ENCODE peak calls at places on chromosomes 2 and 18, in nine cellular contexts. H is stimulated activated CD8-positive, alpha-beta memory T cell treated with anti-CD3 and anti-CD28 coated beads, Interleukin-12 subunit alpha, Interleukin-12 subunit beta, amount 100 ng/mL, for 1 hour; E is activated CD8-positive, alpha-beta memory T cell treated with anti-CD3 and anti-CD28 coated beads for 48 hours; Z is T-cell; R is foreskin fibroblast; I is PC-9; G is AG20443; B is CD4-positive, alpha-beta T cell; O is pulmonary artery endothelial cell. S is an unnamed sample.

GRCh38 chr2:174328309-174329156 is 6.2 kb upstream of the SP9 start:
- DNase-seq in H (no peak), E (no peak), Z (no peak), R (no peak), I (no peak), G (peak), B (no peak), O (no peak), S (no peak)

GRCh38 chr18:12990128-12990485 is 1.1 kb upstream of the CEP192 start:
- DNase-seq in H (no peak), E (peak), Z (no peak), R (no peak), I (no peak), G (no peak), B (peak), O (no peak), S (peak)

GRCh38 chr18:400466-400865 is 100.0 kb downstream of the COLEC12 start:
- DNase-seq in H (no peak), E (no peak), Z (no peak), R (peak), I (no peak), G (peak), B (no peak), O (no peak), S (no peak)

GRCh38 chr2:237393523-237393922 is 20.4 kb downstream of the COL6A3 start:
- DNase-seq in H (no peak), E (no peak), Z (no peak), R (no peak), I (no peak), G (no peak), B (no peak), O (no peak), S (no peak)

GRCh38 chr2:26691881-26692813 is at the start of gene KCNK3:
- DNase-seq in H (no peak), E (peak), Z (peak), R (peak), I (peak), G (peak), B (peak), O (no peak), S (no peak)

GRCh38 chr2:64644240-64645013 is 9.3 kb downstream of the SERTAD2 start:
- DNase-seq in H (peak), E (no peak), Z (peak), R (peak), I (peak), G (peak), B (peak), O (no peak), S (no peak)

GRCh38 chr2:118902279-118903028 is 39.5 kb upstream of the MARCO start:
- DNase-seq in H (no peak), E (no peak), Z (no peak), R (no peak), I (no peak), G (no peak), B (no peak), O (no peak), S (no peak)

GRCh38 chr2:239137165-239137889 is 263.5 kb downstream of the HDAC4 start:
- DNase-seq in H (no peak), E (no peak), Z (no peak), R (no peak), I (no peak), G (no peak), B (no peak), O (no peak), S (no peak)

GRCh38 chr2:161171595-161171929 is 11.3 kb downstream of the TANK start:
- DNase-seq in H (no peak), E (no peak), Z (no peak), R (no peak), I (no peak), G (peak), B (no peak), O (no peak), S (peak)

GRCh38 chr2:63424329-63425078 is 163.8 kb downstream of the WDPCP start:
- DNase-seq in H (no peak), E (no peak), Z (no peak), R (peak), I (no peak), G (peak), B (no peak), O (no peak), S (no peak)

GRCh38 chr2:96184188-96184587 is 24.4 kb downstream of the STARD7 start:
- DNase-seq in H (no peak), E (no peak), Z (no peak), R (no peak), I (no peak), G (no peak), B (no peak), O (no peak), S (no peak)

GRCh38 chr2:96164459-96165184 is 19.4 kb upstream of the DUSP2 start:
- DNase-seq in H (no peak), E (peak), Z (peak), R (no peak), I (no peak), G (no peak), B (peak), O (no peak), S (peak)

GRCh38 chr18:59516356-59517155 is 157.5 kb upstream of the LMAN1 start:
- DNase-seq in H (no peak), E (no peak), Z (no peak), R (peak), I (peak), G (peak), B (no peak), O (peak), S (no peak)

GRCh38 chr2:204625135-204625534 is 79.9 kb downstream of the PARD3B start:
- DNase-seq in H (no peak), E (no peak), Z (no peak), R (no peak), I (no peak), G (no peak), B (no peak), O (no peak), S (no peak)

GRCh38 chr2:236744316-236745105 is 174.9 kb downstream of the ACKR3 start:
- DNase-seq in H (no peak), E (no peak), Z (no peak), R (peak), I (no peak), G (peak), B (no peak), O (no peak), S (no peak)

GRCh38 chr2:98348066-98348561 is 1.9 kb downstream of the CNGA3 start:
- DNase-seq in H (no peak), E (no peak), Z (no peak), R (no peak), I (no peak), G (no peak), B (no peak), O (no peak), S (no peak)

GRCh38 chr2:83085869-83086268 is 1373.2 kb downstream of the SUCLG1 start:
- DNase-seq in H (no peak), E (no peak), Z (no peak), R (no peak), I (no peak), G (no peak), B (no peak), O (no peak), S (no peak)

GRCh38 chr2:85438291-85439110 is 20.0 kb downstream of the SH2D6 start:
- DNase-seq in H (no peak), E (no peak), Z (peak), R (no peak), I (no peak), G (peak), B (no peak), O (no peak), S (no peak)

GRCh38 chr18:9825571-9826073 is 60.2 kb upstream of the TXNDC2 start:
- DNase-seq in H (no peak), E (no peak), Z (no peak), R (peak), I (peak), G (peak), B (no peak), O (peak), S (no peak)

GRCh38 chr2:107187870-107188269 is 301.9 kb upstream of the ST6GAL2 start:
- DNase-seq in H (no peak), E (no peak), Z (no peak), R (no peak), I (no peak), G (no peak), B (no peak), O (no peak), S (no peak)

GRCh38 chr2:173511942-173512341 is 157.3 kb downstream of the CDCA7 start:
- DNase-seq in H (no peak), E (no peak), Z (no peak), R (no peak), I (peak), G (no peak), B (no peak), O (no peak), S (no peak)

GRCh38 chr2:12006841-12007240 is 260.4 kb downstream of the LPIN1 start:
- DNase-seq in H (no peak), E (no peak), Z (no peak), R (no peak), I (peak), G (no peak), B (no peak), O (peak), S (no peak)

GRCh38 chr2:1550076-1550475 is 136.8 kb downstream of the TPO start:
- DNase-seq in H (no peak), E (no peak), Z (no peak), R (no peak), I (no peak), G (no peak), B (no peak), O (no peak), S (no peak)

GRCh38 chr2:224518806-224519580 is 66.2 kb downstream of the CUL3 start:
- DNase-seq in H (no peak), E (no peak), Z (no peak), R (peak), I (no peak), G (peak), B (no peak), O (no peak), S (no peak)

GRCh38 chr18:907880-908512 is 3.3 kb downstream of the ADCYAP1 start:
- DNase-seq in H (no peak), E (no peak), Z (no peak), R (no peak), I (no peak), G (peak), B (no peak), O (no peak), S (no peak)

S was measured in T-helper 1 cell.